ENCODE peak calls at places on chromosomes 4 and X, in four cellular contexts. J is HCT116, S is A549, X is GM12878. E is an unnamed sample.

GRCh38 chr4:113636877-113637276 is 124.7 kb downstream of the CAMK2D start:
- DNase-seq in S (no peak), J (no peak), X (no peak), E (no peak)

GRCh38 chr4:112951362-112951962 is 98.0 kb upstream of the ANK2 start:
- DNase-seq in J (no peak), S (no peak), X (no peak), E (no peak)

GRCh38 chr4:29002151-29002550 is 1718.0 kb upstream of the PCDH7 start:
- DNase-seq in S (no peak), X (no peak), J (no peak), E (no peak)

GRCh38 chr4:105624530-105624929 is 72.1 kb downstream of the ARHGEF38 start:
- DNase-seq in J (no peak), S (no peak), X (no peak), E (no peak)

GRCh38 chrX:31058284-31058683 is 13.6 kb downstream of the FTHL17 start:
- DNase-seq in S (no peak), J (no peak), X (no peak), E (no peak)

GRCh38 chr4:73868206-73869129 is 725 bp upstream of the CXCL1 start:
- DNase-seq in S (peak; percentile 13), X (no peak), J (no peak), E (no peak)

GRCh38 chr4:100641326-100641725 is 123.5 kb upstream of the EMCN start:
- DNase-seq in J (no peak), X (no peak), S (no peak), E (no peak)

GRCh38 chr4:55866973-55867574 is 13.6 kb downstream of the EXOC1 start:
- DNase-seq in S (peak; percentile 5), X (peak; percentile 38), J (peak; percentile 51), E (no peak)

DNA sequence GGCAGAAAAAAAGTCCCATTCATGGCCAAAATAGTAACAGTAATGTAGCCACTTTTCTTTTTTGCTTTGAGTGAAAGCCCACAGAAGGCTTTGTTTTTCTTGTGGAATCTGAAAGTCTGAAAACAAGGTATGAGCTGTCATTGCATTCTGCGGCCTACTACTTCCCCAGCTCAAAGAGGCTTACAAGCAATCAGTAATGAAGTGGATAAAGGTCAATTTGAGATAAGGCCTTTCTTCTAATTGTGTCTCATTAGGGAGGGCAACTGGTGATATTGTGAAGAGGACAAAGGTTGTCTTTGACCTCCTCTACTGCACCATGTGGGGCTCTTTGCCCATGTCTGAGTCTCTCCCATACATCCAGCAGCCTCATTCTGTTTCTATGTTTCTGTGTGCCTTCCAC is 79.9 kb downstream of the SH2D1A start:
- DNase-seq in X (no peak), J (no peak), S (no peak), E (no peak)
- TF ChIP-seq POLR2A in X (no peak), J (no peak), S (no peak), E (no peak)

GRCh38 chrX:54495814-54496516 is at the start of gene FGD1:
- DNase-seq in S (peak; percentile 82), X (no peak), J (no peak), E (peak; percentile 72)
- H3K27ac ChIP-seq in S (peak within 1 kb of the TSS; percentile 95), X (no peak within 1 kb of the TSS), J (no peak within 1 kb of the TSS), E (peak within 1 kb of the TSS; percentile 88)

GRCh38 chr4:3401436-3402171 is 40.2 kb upstream of the HGFAC start:
- DNase-seq in S (no peak), X (no peak), J (no peak), E (no peak)
- TF ChIP-seq POLR2A in S (no peak), X (no peak), J (no peak), E (no peak)

GRCh38 chr4:21726255-21726815 is 222.2 kb downstream of the KCNIP4 start:
- DNase-seq in J (no peak), X (no peak), S (no peak), E (no peak)
- H3K27ac ChIP-seq in J (no peak overlapping the region), X (no peak overlapping the region), S (no peak overlapping the region), E (peak overlapping the region; percentile 1)

GRCh38 chrX:71214604-71215334 is 8.3 kb upstream of the GJB1 start:
- DNase-seq in S (no peak), J (no peak), X (no peak), E (no peak)

GRCh38 chrX:71217298-71217697 is 5.7 kb upstream of the GJB1 start:
- DNase-seq in J (no peak), X (no peak), S (no peak), E (no peak)

GRCh38 chrX:71214152-71214551 is 8.9 kb upstream of the GJB1 start:
- DNase-seq in S (no peak), X (no peak), J (no peak), E (no peak)

GRCh38 chrX:71216446-71216845 is 6.6 kb upstream of the GJB1 start:
- DNase-seq in X (no peak), S (no peak), J (no peak), E (no peak)

GRCh38 chrX:71215335-71215912 is 7.6 kb upstream of the GJB1 start:
- DNase-seq in X (no peak), S (no peak), J (no peak), E (no peak)
- TF ChIP-seq POLR2A in X (no peak), S (no peak), J (no peak), E (no peak)

GRCh38 chr4:162920649-162921048 is 246.0 kb downstream of the NAF1 start:
- DNase-seq in X (no peak), J (no peak), S (no peak), E (no peak)

GRCh38 chr4:162921178-162921785 is 245.4 kb downstream of the NAF1 start:
- DNase-seq in S (no peak), J (no peak), X (no peak), E (no peak)
- H3K27ac ChIP-seq in S (no peak overlapping the region), J (no peak overlapping the region), X (no peak overlapping the region), E (no peak overlapping the region)

GRCh38 chr4:3387154-3387942 is 54.4 kb upstream of the HGFAC start:
- DNase-seq in J (no peak), X (peak; percentile 57), S (no peak), E (no peak)

GRCh38 chr4:3384391-3384770 is 57.4 kb upstream of the HGFAC start:
- DNase-seq in S (no peak), J (no peak), X (no peak), E (no peak)

GRCh38 chr4:3386486-3386885 is 55.3 kb upstream of the HGFAC start:
- DNase-seq in S (no peak), J (no peak), X (no peak), E (no peak)

GRCh38 chr4:3385719-3386440 is 55.9 kb upstream of the HGFAC start:
- DNase-seq in S (no peak), J (no peak), X (no peak), E (no peak)

DNA sequence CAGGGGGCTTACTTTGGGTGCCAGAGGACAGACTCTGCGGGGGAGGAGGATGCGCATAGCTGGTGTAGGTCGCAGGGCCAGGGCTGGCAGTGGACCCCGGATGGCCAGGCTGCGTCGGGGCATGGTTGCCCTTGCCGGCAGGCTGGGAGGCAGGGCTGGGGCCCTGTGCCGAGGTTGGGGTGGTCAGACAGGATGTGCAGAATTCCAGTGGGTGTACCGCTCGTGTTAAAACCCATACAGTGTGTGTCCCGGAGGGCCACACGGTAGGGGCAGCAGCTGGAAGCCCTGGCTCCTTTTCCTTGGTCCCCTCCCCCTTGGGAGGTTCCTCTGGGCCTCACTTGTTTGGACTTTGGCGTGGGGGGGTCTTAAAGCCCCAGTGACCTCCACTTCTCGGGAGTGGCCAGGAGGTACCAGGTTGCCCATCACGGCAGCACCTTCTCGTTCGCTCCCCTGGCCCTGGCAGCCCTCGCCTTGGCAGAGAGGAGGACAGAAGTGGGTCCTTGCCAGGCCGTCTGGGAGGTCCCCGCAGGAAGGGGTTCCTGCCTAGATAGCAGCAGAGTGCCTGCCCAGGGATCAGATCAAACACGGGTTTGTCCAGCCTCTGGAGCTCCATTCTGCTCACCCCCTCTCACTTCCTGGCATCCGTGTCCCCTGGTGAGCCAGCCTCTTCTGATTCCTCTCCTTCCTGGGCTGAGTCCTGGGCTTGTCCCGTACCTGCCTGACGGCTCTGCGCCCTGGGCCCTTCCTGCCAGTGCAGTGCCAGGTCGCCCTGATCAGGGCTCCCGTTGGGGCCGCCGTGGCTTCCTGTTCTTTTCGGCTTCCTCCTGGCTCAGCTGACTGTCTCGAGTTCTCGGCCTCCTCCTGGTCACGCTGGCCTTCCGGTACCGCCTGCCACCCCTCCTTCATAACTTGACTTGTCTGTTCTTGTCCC is 56.7 kb upstream of the HGFAC start:
- DNase-seq in J (no peak), X (no peak), S (no peak), E (no peak)
- TF ChIP-seq POLR2A in J (no peak), X (no peak), S (no peak), E (no peak)

GRCh38 chr4:150173420-150173819 is 95.2 kb downstream of the DCLK2 start:
- DNase-seq in J (no peak), X (no peak), S (no peak), E (no peak)
- H3K27ac ChIP-seq in J (no peak overlapping the region), X (no peak overlapping the region), S (peak overlapping the region; percentile 61), E (peak overlapping the region; percentile 49)

GRCh38 chrX:13688772-13689518 is at the start of gene RAB9A:
- DNase-seq in S (peak; percentile 76), J (peak; percentile 38), X (no peak), E (peak; percentile 87)
- TF ChIP-seq POLR2A in S (peak; percentile 94), J (no peak), X (peak; percentile 86), E (peak; percentile 93)